ENCODE peak calls at places on chromosomes 6 and 20, in four cellular contexts. R, N, U and L are unnamed samples.

GRCh38 chr6:21908117-21908848 is 314.7 kb downstream of the SOX4 start:
- DNase-seq in R (no peak), U (no peak), N (no peak), L (no peak)

GRCh38 chr6:161215193-161215592 is 58.7 kb downstream of the AGPAT4 start:
- DNase-seq in N (no peak), U (no peak), R (no peak), L (no peak)

GRCh38 chr6:64520050-64520449 is 884.4 kb downstream of the PHF3 start:
- DNase-seq in R (peak), U (no peak), N (no peak), L (no peak)

GRCh38 chr6:40798069-40798770 is 211.1 kb upstream of the LRFN2 start:
- DNase-seq in N (peak), U (no peak), R (no peak), L (no peak)

GRCh38 chr6:52420668-52421358 is 671 bp downstream of the EFHC1 start:
- DNase-seq in N (no peak), R (no peak), U (peak), L (peak)

GRCh38 chr6:436308-437041 is 44.9 kb downstream of the IRF4 start:
- DNase-seq in U (no peak), N (no peak), R (no peak), L (peak)

GRCh38 chr20:38633577-38634093 is 32.0 kb downstream of the ARHGAP40 start:
- DNase-seq in N (peak), R (no peak), U (peak), L (peak)

GRCh38 chr20:24632581-24632980 is 163.2 kb downstream of the SYNDIG1 start:
- DNase-seq in R (no peak), U (no peak), N (no peak), L (no peak)

GRCh38 chr20:58286729-58287128 is 22.8 kb upstream of the RAB22A start:
- DNase-seq in U (no peak), N (no peak), R (no peak), L (no peak)

GRCh38 chr6:168938546-168938945 is 315.1 kb downstream of the THBS2 start:
- DNase-seq in R (no peak), N (no peak), U (no peak), L (no peak)

GRCh38 chr20:5786930-5787826 is 37.0 kb downstream of the SHLD1 start:
- DNase-seq in U (no peak), R (no peak), N (no peak), L (no peak)

GRCh38 chr6:38346291-38347079 is 293.2 kb downstream of the BTBD9 start:
- DNase-seq in N (no peak), U (no peak), R (no peak), L (no peak)

DNA sequence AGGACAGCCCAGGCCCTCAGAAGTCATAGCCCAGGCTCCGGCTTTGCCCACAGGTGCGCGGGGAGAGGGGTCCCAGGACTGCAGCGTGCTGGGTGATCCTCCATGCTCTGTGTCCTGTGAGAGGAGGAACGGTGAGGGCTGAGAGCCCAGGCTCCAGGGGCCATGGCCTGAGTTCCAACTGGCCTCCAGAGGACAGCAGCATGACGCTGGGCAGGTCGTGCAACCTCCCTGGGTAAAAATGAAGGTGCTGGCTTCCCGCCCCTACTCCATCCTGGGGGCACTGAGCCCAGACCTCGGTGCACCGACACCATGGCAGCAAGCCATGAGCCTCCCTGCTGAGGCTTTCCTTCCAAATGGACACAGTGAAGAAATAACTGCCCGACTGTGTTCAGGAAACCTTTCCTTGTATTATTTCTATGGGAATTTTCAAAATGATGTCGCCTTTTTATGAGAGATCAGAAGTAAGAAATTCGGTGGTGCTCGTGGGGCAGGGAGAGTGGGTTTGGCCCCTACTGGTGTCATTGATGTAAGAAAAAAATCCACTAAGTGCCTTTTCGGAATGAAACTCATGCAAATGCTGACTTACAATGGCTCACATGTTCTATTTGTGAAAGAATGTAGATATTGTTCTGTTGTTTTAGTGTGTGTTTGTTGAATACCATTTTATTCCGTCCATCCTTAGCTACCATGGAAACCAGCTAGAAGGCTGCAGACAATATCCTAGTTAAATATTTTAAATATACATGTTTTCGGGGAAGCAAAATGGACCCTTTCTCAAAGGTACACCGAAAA is 305.2 kb downstream of the TAF4 start:
- DNase-seq in N (no peak), U (no peak), R (no peak), L (no peak)
- TF ChIP-seq USF1 in N (no peak), U (no peak), R (no peak), L (no peak)

DNA sequence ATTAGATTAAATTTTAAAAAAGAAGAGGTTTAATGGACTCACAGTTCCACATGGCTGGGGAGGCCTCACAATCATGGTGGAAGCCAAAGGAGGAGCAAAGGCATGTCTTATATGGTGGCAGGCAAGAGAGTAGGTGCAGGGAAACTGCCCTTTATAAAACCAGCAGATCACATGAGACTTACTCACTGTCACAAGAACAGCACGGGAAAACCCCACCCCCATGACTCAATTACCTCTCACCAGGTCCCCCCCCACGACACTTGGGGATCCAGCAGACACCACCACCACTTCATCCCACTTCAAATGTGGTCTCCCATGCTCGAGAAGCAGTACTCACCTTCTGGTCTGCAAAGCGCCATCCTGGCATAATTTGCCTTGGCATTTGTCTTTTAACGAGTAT is 24.6 kb downstream of the MTFR2 start:
- DNase-seq in N (no peak), R (no peak), U (no peak), L (no peak)
- TF ChIP-seq USF1 in N (no peak), R (no peak), U (no peak), L (no peak)

DNA sequence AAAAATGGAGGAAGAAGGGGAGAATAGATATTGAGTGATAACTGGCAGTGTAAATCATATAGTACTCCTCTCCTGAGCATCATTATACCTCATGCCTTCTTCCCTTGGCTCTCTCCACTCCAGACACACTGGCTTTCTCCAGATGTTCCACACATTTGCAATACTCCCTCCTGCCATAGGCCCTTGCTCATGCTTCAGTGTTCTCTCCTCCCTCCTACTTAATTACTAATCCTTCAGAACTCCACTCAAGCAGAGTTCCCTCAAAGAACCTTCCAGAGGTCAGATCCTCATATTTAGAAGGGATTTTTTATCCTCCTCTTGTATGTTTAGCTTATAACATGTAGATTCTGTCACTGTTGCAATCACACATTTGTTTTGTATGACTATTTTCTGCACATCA is 279.5 kb upstream of the SUPT3H start:
- DNase-seq in R (no peak), N (no peak), U (no peak), L (no peak)
- TF ChIP-seq USF1 in R (no peak), N (no peak), U (no peak), L (no peak)

GRCh38 chr20:50186987-50187402 is 3.6 kb upstream of the CEBPB start:
- DNase-seq in R (no peak), U (no peak), N (no peak), L (no peak)
- TF ChIP-seq USF1 in R (no peak), U (no peak), N (no peak), L (no peak)

DNA sequence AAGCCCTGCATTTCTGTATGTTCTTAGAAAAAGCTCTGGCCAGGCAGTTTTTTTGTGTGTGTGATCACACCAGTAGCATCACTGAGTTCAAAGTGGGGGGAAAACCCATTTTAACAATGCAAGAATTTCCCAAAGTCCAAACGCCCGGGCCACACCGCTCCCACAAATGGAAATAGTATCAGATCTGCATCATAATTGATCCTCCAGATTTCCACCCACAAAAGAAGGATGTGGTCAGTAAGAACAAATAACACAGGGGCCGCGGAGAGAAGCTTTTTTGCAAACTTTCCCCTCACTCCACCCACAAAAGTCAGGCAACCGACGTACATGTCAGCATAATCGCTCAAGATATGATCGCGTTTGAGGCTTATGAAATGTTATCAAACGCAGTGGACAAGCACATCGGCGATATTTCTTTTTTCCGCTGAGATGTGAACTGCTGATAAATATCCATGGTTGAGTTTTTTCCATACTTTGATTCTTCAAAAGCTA is 143.7 kb downstream of the ZFP64 start:
- DNase-seq in U (no peak), R (no peak), N (no peak), L (no peak)
- TF ChIP-seq USF1 in U (no peak), R (no peak), N (no peak), L (no peak)

GRCh38 chr6:131693384-131693783 is 7.8 kb downstream of the OR2A4 start:
- DNase-seq in N (no peak), R (no peak), U (no peak), L (no peak)

GRCh38 chr6:131696956-131697355 is 4.2 kb downstream of the OR2A4 start:
- DNase-seq in U (no peak), N (no peak), R (no peak), L (no peak)

GRCh38 chr6:131692589-131692988 is 8.6 kb downstream of the OR2A4 start:
- DNase-seq in R (no peak), U (no peak), N (no peak), L (no peak)

GRCh38 chr6:131694832-131695426 is 6.3 kb downstream of the OR2A4 start:
- DNase-seq in R (no peak), U (peak), N (peak), L (peak)
- TF ChIP-seq USF1 in R (no peak), U (no peak), N (no peak), L (no peak)

GRCh38 chr6:1856381-1856780 is 246.7 kb downstream of the FOXC1 start:
- DNase-seq in R (peak), U (no peak), N (no peak), L (peak)
- TF ChIP-seq USF1 in R (no peak), U (no peak), N (no peak), L (no peak)

GRCh38 chr20:420169-420620 is 12.1 kb downstream of the RBCK1 start:
- DNase-seq in N (no peak), R (no peak), U (no peak), L (peak)

GRCh38 chr20:419556-420168 is 11.6 kb downstream of the RBCK1 start:
- DNase-seq in U (no peak), N (no peak), R (no peak), L (no peak)

GRCh38 chr20:420721-421574 is 12.8 kb downstream of the RBCK1 start:
- DNase-seq in U (peak), R (no peak), N (peak), L (peak)

GRCh38 chr20:418858-419365 is 10.8 kb downstream of the RBCK1 start:
- DNase-seq in N (no peak), R (no peak), U (no peak), L (no peak)

GRCh38 chr20:421685-422250 is 13.7 kb downstream of the RBCK1 start:
- DNase-seq in U (no peak), R (no peak), N (no peak), L (no peak)
- TF ChIP-seq USF1 in U (no peak), R (no peak), N (no peak), L (no peak)

GRCh38 chr6:111076024-111076680 is 11.2 kb upstream of the SLC16A10 start:
- DNase-seq in N (no peak), R (no peak), U (no peak), L (no peak)
- TF ChIP-seq USF1 in N (no peak), R (no peak), U (no peak), L (no peak)